ENCODE peak calls at places on chromosomes 5 and 9, in six cellular contexts. Z is A549, G is stomach, X is heart left ventricle, N is HCT116, R is uterus. J is an unnamed sample. For H3K9me3, the result is how much of the 10 kb centered on the place peaks cover.

GRCh38 chr9:91837982-91838731 is 111.9 kb downstream of the ROR2 start:
- DNase-seq in Z (peak), G (peak), X (peak), N (peak), R (peak), J (peak)

GRCh38 chr9:3980771-3981170 is 319.1 kb downstream of the GLIS3 start:
- DNase-seq in Z (no peak), G (no peak), X (no peak), N (no peak), R (no peak), J (no peak)

GRCh38 chr9:81591791-81592190 is 97.6 kb downstream of the TLE1 start:
- DNase-seq in Z (no peak), G (no peak), X (no peak), N (no peak), R (no peak), J (no peak)

GRCh38 chr5:133552925-133553525 is 59.3 kb downstream of the FSTL4 start:
- DNase-seq in Z (peak), G (peak), X (no peak), N (peak), R (no peak), J (peak)

GRCh38 chr5:74040811-74041491 is 415.0 kb downstream of the ARHGEF28 start:
- DNase-seq in Z (no peak), G (no peak), X (no peak), N (no peak), R (no peak), J (no peak)

GRCh38 chr9:10479172-10479571 is 133.6 kb downstream of the PTPRD start:
- DNase-seq in Z (peak), G (no peak), X (no peak), N (no peak), R (no peak), J (no peak)

GRCh38 chr5:87170799-87171198 is 96.9 kb upstream of the RASA1 start:
- DNase-seq in Z (no peak), G (no peak), X (no peak), N (no peak), R (no peak), J (no peak)

GRCh38 chr9:86354882-86355399 is 731 bp upstream of the TUT7 start:
- DNase-seq in Z (no peak), G (no peak), X (no peak), N (no peak), R (no peak), J (no peak)

GRCh38 chr9:8338249-8338721 is 538.7 kb upstream of the DMAC1 start:
- DNase-seq in Z (no peak), G (no peak), X (no peak), N (no peak), R (no peak), J (no peak)

GRCh38 chr5:125244531-125244930 is 498.1 kb upstream of the ZNF608 start:
- DNase-seq in Z (no peak), G (no peak), X (no peak), N (no peak), R (no peak), J (no peak)

GRCh38 chr9:95043826-95044225 is 273.7 kb downstream of the FANCC start:
- DNase-seq in Z (peak), G (no peak), X (no peak), N (no peak), R (no peak), J (no peak)

GRCh38 chr9:91144782-91145181 is 216.9 kb downstream of the AUH start:
- DNase-seq in Z (no peak), G (no peak), X (no peak), N (no peak), R (no peak), J (no peak)

GRCh38 chr5:9765421-9765820 is 135.3 kb upstream of the TAS2R1 start:
- DNase-seq in Z (no peak), G (no peak), X (no peak), N (no peak), R (no peak), J (no peak)

GRCh38 chr9:120571443-120572257 is 8.3 kb downstream of the CDK5RAP2 start:
- DNase-seq in Z (peak), G (peak), X (peak), N (no peak), R (no peak), J (peak)

GRCh38 chr5:65062684-65063083 is 294.0 kb downstream of the CWC27 start:
- DNase-seq in Z (peak), G (no peak), X (peak), N (no peak), R (peak), J (no peak)

GRCh38 chr5:157672976-157673375 is 1.6 kb downstream of the C5orf52 start:
- DNase-seq in Z (no peak), G (no peak), X (no peak), N (no peak), R (no peak), J (no peak)

GRCh38 chr5:80959768-80960442 is at the start of gene RASGRF2:
- DNase-seq in Z (peak), G (peak), X (peak), N (no peak), R (no peak), J (no peak)

GRCh38 chr5:28344803-28345433 is 1306.5 kb upstream of the CDH9 start:
- DNase-seq in Z (peak), G (no peak), X (no peak), N (no peak), R (no peak), J (no peak)

GRCh38 chr5:21031001-21031400 is 1043.0 kb upstream of the CDH18 start:
- DNase-seq in Z (no peak), G (no peak), X (no peak), N (no peak), R (no peak), J (no peak)

GRCh38 chr9:100028201-100028784 is 70.5 kb downstream of the ERP44 start:
- DNase-seq in Z (peak), G (peak), X (peak), N (peak), R (peak), J (peak)

GRCh38 chr9:101400120-101400519 is 1.5 kb downstream of the ZNF189 start:
- DNase-seq in Z (no peak), G (no peak), X (peak), N (no peak), R (no peak), J (no peak)

GRCh38 chr9:38362912-38363588 is 29.5 kb upstream of the ALDH1B1 start:
- DNase-seq in Z (peak), G (peak), X (no peak), N (peak), R (peak), J (peak)

GRCh38 chr9:134641989-134642384 is 384 bp downstream of the COL5A1 start:
- DNase-seq in Z (no peak), G (no peak), X (no peak), N (no peak), R (no peak), J (no peak)

GRCh38 chr9:134641173-134641985 is at the start of gene COL5A1:
- DNase-seq in Z (peak), G (peak), X (peak), N (no peak), R (peak), J (peak)

GRCh38 chr9:134640491-134641172 is 971 bp upstream of the COL5A1 start:
- DNase-seq in Z (no peak), G (no peak), X (no peak), N (no peak), R (no peak), J (no peak)

GRCh38 chr9:134643306-134643705 is 1.7 kb downstream of the COL5A1 start:
- DNase-seq in Z (no peak), G (no peak), X (no peak), N (no peak), R (peak), J (no peak)

GRCh38 chr9:134642385-134643181 is 980 bp downstream of the COL5A1 start:
- DNase-seq in Z (peak), G (peak), X (peak), N (no peak), R (peak), J (peak)
- TF ChIP-seq CTCF in Z (peak), G (no peak), X (peak), N (no peak), R (no peak), J (no peak)

DNA sequence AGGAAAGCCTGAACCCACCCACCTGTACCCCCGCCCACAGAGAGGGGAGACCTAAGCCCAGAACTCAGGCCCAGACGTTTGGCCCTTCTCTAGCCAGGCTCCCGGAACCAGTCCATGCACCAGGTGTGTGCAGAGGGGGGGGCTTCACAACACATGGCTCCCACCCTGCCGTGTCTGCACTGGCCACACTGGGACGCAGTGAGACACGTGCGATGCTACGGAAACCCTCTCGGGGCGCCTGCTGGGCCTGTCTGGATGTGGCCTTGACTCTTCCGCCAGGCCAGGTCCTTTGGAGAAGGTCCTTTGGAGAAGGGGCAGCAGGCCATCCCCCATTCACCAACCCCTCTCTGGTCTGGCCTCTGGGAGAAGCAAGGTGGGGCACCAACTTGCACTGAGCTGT is 58.4 kb upstream of the SARDH start:
- DNase-seq in Z (no peak), G (no peak), X (no peak), N (no peak), R (no peak), J (no peak)
- TF ChIP-seq POLR2A in Z (no peak), G (no peak), X (no peak), N (no peak), R (no peak), J (no peak)

GRCh38 chr5:77761606-77762005 is 14.5 kb downstream of the TBCA start:
- DNase-seq in Z (no peak), G (no peak), X (no peak), N (no peak), R (no peak), J (no peak)

GRCh38 chr5:77758141-77758938 is 17.8 kb downstream of the TBCA start:
- DNase-seq in Z (no peak), G (no peak), X (no peak), N (no peak), R (no peak), J (no peak)
- H3K9me3 ChIP-seq in Z (under half), G (under half), X (under half), N (under half), R (under half), J (under half)

DNA sequence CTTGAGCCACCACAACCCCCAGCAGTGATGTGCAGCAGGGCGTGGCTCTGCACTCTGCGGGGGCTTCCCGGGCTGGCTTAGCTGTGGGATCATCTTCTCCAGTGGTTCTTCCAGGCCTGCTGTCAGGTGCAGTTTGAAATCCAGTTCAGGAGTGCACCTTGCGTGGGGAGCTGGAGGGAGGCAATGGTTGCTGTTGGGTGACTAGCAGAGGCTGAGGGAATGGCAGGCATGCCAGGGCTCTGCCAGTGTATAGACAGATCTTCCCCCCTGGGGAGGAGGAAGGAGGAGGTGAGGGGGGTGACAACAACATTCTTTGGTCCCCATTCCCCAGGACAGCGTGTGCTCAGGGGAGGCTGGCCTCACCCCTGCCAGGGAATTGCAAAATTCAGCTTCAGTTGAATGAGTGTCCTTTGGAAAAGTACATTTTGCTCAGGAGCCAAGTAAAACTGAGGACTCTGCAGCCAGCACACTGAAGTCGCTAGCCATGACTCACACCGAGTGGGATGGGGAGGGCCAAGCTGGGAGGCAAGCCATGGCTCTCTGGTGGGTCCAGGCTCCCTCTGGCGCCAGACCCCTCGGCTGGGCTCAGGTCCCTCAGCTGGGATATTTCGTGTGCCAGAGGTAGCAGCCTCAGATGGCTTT is 35.0 kb downstream of the ERGIC1 start:
- DNase-seq in Z (peak), G (peak), X (peak), N (peak), R (peak), J (peak)
- TF ChIP-seq CTCF in Z (no peak), G (no peak), X (no peak), N (no peak), R (peak), J (peak)